ENCODE peak calls at places on chromosomes 11 and 22, in eight cellular contexts. Q is ascending aorta, U is body of pancreas, B is GM06990, W is thoracic aorta, F is heart left ventricle, O is psoas muscle, C is Panc1. R is an unnamed sample. For H3K36me3, the result is how much of the 10 kb centered on the place peaks cover.

GRCh38 chr11:70070736-70071135 is 7.4 kb upstream of the ANO1 start:
- DNase-seq in Q (peak), U (no peak), B (no peak), W (no peak), F (no peak), O (no peak), C (no peak), R (no peak)

GRCh38 chr22:20865331-20865730 is 6.5 kb downstream of the SNAP29 start:
- DNase-seq in Q (no peak), U (no peak), B (no peak), W (no peak), F (no peak), O (no peak), C (no peak), R (no peak)

GRCh38 chr11:22304337-22304961 is 33.7 kb upstream of the SLC17A6 start:
- DNase-seq in Q (no peak), U (no peak), B (no peak), W (no peak), F (no peak), O (no peak), C (peak), R (no peak)

GRCh38 chr11:118322721-118323120 is 18.2 kb downstream of the CD3E start:
- DNase-seq in Q (no peak), U (no peak), B (no peak), W (no peak), F (no peak), O (no peak), C (no peak), R (no peak)

GRCh38 chr11:108218455-108218854 is 4.0 kb downstream of the NPAT start:
- DNase-seq in Q (no peak), U (no peak), B (no peak), W (no peak), F (no peak), O (no peak), C (no peak), R (no peak)

GRCh38 chr22:46010951-46011626 is 34.1 kb upstream of the WNT7B start:
- DNase-seq in Q (no peak), U (peak), B (no peak), W (no peak), F (no peak), O (peak), C (no peak), R (no peak)

GRCh38 chr11:369336-370018 is at the start of gene B4GALNT4:
- DNase-seq in Q (no peak), U (no peak), B (no peak), W (no peak), F (no peak), O (peak), C (no peak), R (no peak)

GRCh38 chr11:83157755-83158473 is 983 bp downstream of the PCF11 start:
- DNase-seq in Q (peak), U (peak), B (peak), W (peak), F (peak), O (peak), C (peak), R (peak)

GRCh38 chr11:104995001-104995408 is 26.6 kb upstream of the CASP4 start:
- DNase-seq in Q (no peak), U (no peak), B (no peak), W (no peak), F (no peak), O (no peak), C (no peak), R (no peak)

GRCh38 chr22:49971232-49972162 is 10.9 kb downstream of the PIM3 start:
- DNase-seq in Q (peak), U (peak), B (no peak), W (peak), F (peak), O (peak), C (no peak), R (peak)

GRCh38 chr11:1668911-1669473 is 28.0 kb upstream of the KRTAP5-6 start:
- DNase-seq in Q (no peak), U (no peak), B (no peak), W (no peak), F (no peak), O (no peak), C (no peak), R (no peak)

GRCh38 chr22:38218661-38219331 is 17.0 kb downstream of the MAFF start:
- DNase-seq in Q (peak), U (peak), B (peak), W (peak), F (peak), O (peak), C (no peak), R (peak)

GRCh38 chr11:126588630-126589491 is 233.4 kb downstream of the ST3GAL4 start:
- DNase-seq in Q (no peak), U (no peak), B (no peak), W (no peak), F (no peak), O (no peak), C (no peak), R (no peak)

GRCh38 chr11:87421422-87421821 is 383.7 kb downstream of the TMEM135 start:
- DNase-seq in Q (peak), U (peak), B (peak), W (peak), F (peak), O (no peak), C (peak), R (no peak)

GRCh38 chr22:17097701-17098100 is 12.9 kb downstream of the IL17RA start:
- DNase-seq in Q (no peak), U (no peak), B (no peak), W (no peak), F (no peak), O (no peak), C (no peak), R (no peak)

GRCh38 chr22:47192651-47193437 is 430.4 kb downstream of the TBC1D22A start:
- DNase-seq in Q (peak), U (no peak), B (peak), W (no peak), F (no peak), O (peak), C (no peak), R (no peak)

GRCh38 chr11:69044111-69045013 is 4.4 kb upstream of the TPCN2 start:
- DNase-seq in Q (peak), U (peak), B (no peak), W (no peak), F (peak), O (peak), C (peak), R (peak)

GRCh38 chr11:91776660-91777059 is 448.0 kb upstream of the FAT3 start:
- DNase-seq in Q (no peak), U (peak), B (no peak), W (no peak), F (peak), O (no peak), C (no peak), R (no peak)

GRCh38 chr11:18706330-18707243 is 8.0 kb downstream of the TMEM86A start:
- DNase-seq in Q (peak), U (peak), B (no peak), W (peak), F (peak), O (peak), C (no peak), R (peak)

GRCh38 chr11:68584097-68584496 is 100.2 kb upstream of the GAL start:
- DNase-seq in Q (no peak), U (peak), B (peak), W (no peak), F (peak), O (peak), C (no peak), R (no peak)

GRCh38 chr11:123020968-123021367 is 39.3 kb upstream of the BSX start:
- DNase-seq in Q (no peak), U (peak), B (no peak), W (no peak), F (no peak), O (no peak), C (no peak), R (no peak)

GRCh38 chr11:108926522-108927380 is 261.9 kb downstream of the DDX10 start:
- DNase-seq in Q (no peak), U (no peak), B (no peak), W (no peak), F (no peak), O (no peak), C (no peak), R (no peak)

GRCh38 chr11:131561486-131561885 is 191.1 kb downstream of the NTM start:
- DNase-seq in Q (no peak), U (no peak), B (no peak), W (no peak), F (no peak), O (no peak), C (no peak), R (no peak)

GRCh38 chr11:120610101-120610500 is 98.6 kb downstream of the GRIK4 start:
- DNase-seq in Q (no peak), U (no peak), B (no peak), W (no peak), F (no peak), O (no peak), C (no peak), R (no peak)

GRCh38 chr11:251550-251949 is 14.8 kb downstream of the PSMD13 start:
- DNase-seq in Q (peak), U (no peak), B (no peak), W (no peak), F (no peak), O (no peak), C (no peak), R (no peak)

GRCh38 chr22:30305906-30306628 is 16.8 kb upstream of the CASTOR1 start:
- DNase-seq in Q (no peak), U (no peak), B (no peak), W (no peak), F (no peak), O (no peak), C (no peak), R (no peak)

GRCh38 chr11:130109441-130109840 is 39.7 kb downstream of the APLP2 start:
- DNase-seq in Q (no peak), U (no peak), B (no peak), W (no peak), F (no peak), O (no peak), C (no peak), R (no peak)
- H3K36me3 ChIP-seq in Q (under half), U (under half), B (under half), W (under half), F (under half), O (under half), C (under half), R (under half)

GRCh38 chr11:66272600-66272999 is 4.2 kb downstream of the RAB1B start:
- DNase-seq in Q (no peak), U (no peak), B (no peak), W (no peak), F (no peak), O (no peak), C (no peak), R (no peak)
- H3K36me3 ChIP-seq in Q (under half), U (under half), B (under half), W (half or more), F (under half), O (half or more), C (under half), R (under half)

GRCh38 chr11:116984589-116984988 is 113.6 kb downstream of the SIK3 start:
- DNase-seq in Q (no peak), U (no peak), B (no peak), W (no peak), F (no peak), O (no peak), C (no peak), R (no peak)
- H3K36me3 ChIP-seq in Q (under half), U (under half), B (under half), W (under half), F (under half), O (under half), C (under half), R (under half)

GRCh38 chr22:40958329-40958728 is 7.2 kb downstream of the RBX1 start:
- DNase-seq in Q (no peak), U (no peak), B (no peak), W (no peak), F (no peak), O (no peak), C (no peak), R (no peak)
- H3K36me3 ChIP-seq in Q (under half), U (under half), B (under half), W (under half), F (half or more), O (half or more), C (under half), R (under half)

DNA sequence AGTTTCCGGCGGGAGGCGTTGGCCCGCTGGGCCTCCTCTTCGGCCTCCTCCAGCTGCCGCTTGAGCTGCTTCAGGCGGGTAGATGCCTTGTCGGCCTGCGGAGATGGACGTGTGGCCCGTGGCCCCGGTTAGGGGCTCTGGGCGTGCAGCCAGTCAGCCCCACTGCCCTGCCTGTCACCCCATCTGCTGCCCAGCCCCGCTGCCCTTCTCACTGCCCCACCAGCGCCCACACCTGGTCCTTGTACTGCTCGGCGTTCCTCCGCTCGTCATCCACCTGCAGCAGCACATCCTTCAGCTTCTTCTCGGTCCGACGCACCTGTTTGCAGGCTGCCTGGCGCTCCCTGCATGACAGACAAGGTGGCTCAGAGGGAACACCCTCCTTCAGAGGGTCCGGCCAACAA is 31.2 kb downstream of the APOL1 start:
- DNase-seq in Q (no peak), U (no peak), B (no peak), W (no peak), F (no peak), O (no peak), C (no peak), R (no peak)
- H3K36me3 ChIP-seq in Q (half or more), U (half or more), B (half or more), W (half or more), F (half or more), O (half or more), C (under half), R (under half)

GRCh38 chr11:46375392-46376101 is 5.9 kb upstream of the MDK start:
- DNase-seq in Q (no peak), U (no peak), B (no peak), W (no peak), F (peak), O (no peak), C (no peak), R (no peak)
- H3K36me3 ChIP-seq in Q (under half), U (under half), B (under half), W (under half), F (half or more), O (half or more), C (under half), R (under half)

DNA sequence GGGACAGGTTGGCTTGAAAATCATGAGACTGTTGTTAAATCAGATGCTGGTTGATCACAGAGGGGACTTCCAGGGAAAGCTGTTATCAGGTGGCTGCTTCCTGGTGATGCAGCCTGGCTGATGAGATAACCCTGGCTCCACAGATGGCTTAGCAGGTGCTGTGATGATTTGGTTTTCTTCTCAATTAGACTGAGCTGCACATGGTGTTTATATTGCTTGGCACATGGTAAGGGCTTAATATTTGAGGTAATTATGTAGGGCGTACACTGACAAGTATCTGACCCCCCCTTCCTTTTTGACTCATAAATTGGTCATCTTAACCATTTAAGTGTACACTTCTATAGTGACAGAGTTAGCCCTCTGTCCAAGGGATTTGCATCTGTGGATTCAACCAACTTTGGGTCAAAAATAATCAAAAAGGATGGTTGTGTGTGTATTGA is 7.0 kb downstream of the RPS3 start:
- DNase-seq in Q (no peak), U (no peak), B (no peak), W (no peak), F (no peak), O (no peak), C (no peak), R (no peak)
- H3K36me3 ChIP-seq in Q (half or more), U (under half), B (under half), W (under half), F (half or more), O (half or more), C (half or more), R (under half)